ENCODE peak calls at places on chromosome 18, in nine cellular contexts. One of them, this sample, is unnamed.

GRCh38 chr18:12287684-12288405 is 20.2 kb upstream of the TUBB6 start:
- DNase-seq in tibial nerve: peak; percentile 72
- DNase-seq in Peyer's patch: peak; percentile 73
- DNase-seq in heart right ventricle: peak; percentile 74
- DNase-seq in keratinocyte: peak; percentile 90
- DNase-seq in PC-9: peak; percentile 91
- DNase-seq in IMR-90: peak; percentile 95
- DNase-seq in substantia nigra: no peak
- DNase-seq in effector memory CD4-positive, alpha-beta T cell: no peak
- DNase-seq in this sample: peak; percentile 78

GRCh38 chr18:42296192-42296591 is 341.2 kb downstream of the PIK3C3 start:
- DNase-seq in tibial nerve: no peak
- DNase-seq in Peyer's patch: no peak
- DNase-seq in heart right ventricle: no peak
- DNase-seq in keratinocyte: no peak
- DNase-seq in PC-9: no peak
- DNase-seq in IMR-90: no peak
- DNase-seq in substantia nigra: no peak
- DNase-seq in effector memory CD4-positive, alpha-beta T cell: no peak
- DNase-seq in this sample: no peak

GRCh38 chr18:47490882-47491281 is 239.4 kb upstream of the SKOR2 start:
- DNase-seq in tibial nerve: no peak
- DNase-seq in Peyer's patch: no peak
- DNase-seq in heart right ventricle: no peak
- DNase-seq in keratinocyte: no peak
- DNase-seq in PC-9: no peak
- DNase-seq in IMR-90: no peak
- DNase-seq in substantia nigra: no peak
- DNase-seq in effector memory CD4-positive, alpha-beta T cell: no peak
- DNase-seq in this sample: no peak

GRCh38 chr18:59893971-59894370 is 5.8 kb upstream of the PMAIP1 start:
- DNase-seq in tibial nerve: no peak
- DNase-seq in Peyer's patch: no peak
- DNase-seq in heart right ventricle: no peak
- DNase-seq in keratinocyte: no peak
- DNase-seq in PC-9: no peak
- DNase-seq in IMR-90: no peak
- DNase-seq in substantia nigra: no peak
- DNase-seq in effector memory CD4-positive, alpha-beta T cell: no peak
- DNase-seq in this sample: no peak

GRCh38 chr18:34772887-34773286 is 62.8 kb downstream of the DTNA start:
- DNase-seq in tibial nerve: no peak
- DNase-seq in Peyer's patch: no peak
- DNase-seq in heart right ventricle: peak; percentile 12
- DNase-seq in keratinocyte: no peak
- DNase-seq in PC-9: no peak
- DNase-seq in IMR-90: peak; percentile 79
- DNase-seq in substantia nigra: no peak
- DNase-seq in effector memory CD4-positive, alpha-beta T cell: no peak
- DNase-seq in this sample: no peak

GRCh38 chr18:74190086-74190485 is 41.8 kb downstream of the TIMM21 start:
- DNase-seq in tibial nerve: no peak
- DNase-seq in Peyer's patch: no peak
- DNase-seq in heart right ventricle: no peak
- DNase-seq in keratinocyte: no peak
- DNase-seq in PC-9: no peak
- DNase-seq in IMR-90: peak; percentile 76
- DNase-seq in substantia nigra: no peak
- DNase-seq in effector memory CD4-positive, alpha-beta T cell: no peak
- DNase-seq in this sample: no peak

GRCh38 chr18:48885266-48885950 is 65.4 kb downstream of the SMAD7 start:
- DNase-seq in tibial nerve: no peak
- DNase-seq in Peyer's patch: no peak
- DNase-seq in heart right ventricle: no peak
- DNase-seq in keratinocyte: no peak
- DNase-seq in PC-9: no peak
- DNase-seq in IMR-90: no peak
- DNase-seq in substantia nigra: no peak
- DNase-seq in effector memory CD4-positive, alpha-beta T cell: no peak
- DNase-seq in this sample: no peak

GRCh38 chr18:48569139-48569914 is 30.5 kb downstream of the CTIF start:
- DNase-seq in tibial nerve: no peak
- DNase-seq in Peyer's patch: no peak
- DNase-seq in heart right ventricle: no peak
- DNase-seq in keratinocyte: no peak
- DNase-seq in PC-9: no peak
- DNase-seq in IMR-90: no peak
- DNase-seq in substantia nigra: no peak
- DNase-seq in effector memory CD4-positive, alpha-beta T cell: no peak
- DNase-seq in this sample: no peak

GRCh38 chr18:54209471-54210180 is 14.8 kb downstream of the MBD2 start:
- DNase-seq in tibial nerve: no peak
- DNase-seq in Peyer's patch: no peak
- DNase-seq in heart right ventricle: no peak
- DNase-seq in keratinocyte: no peak
- DNase-seq in PC-9: no peak
- DNase-seq in IMR-90: peak; percentile 15
- DNase-seq in substantia nigra: no peak
- DNase-seq in effector memory CD4-positive, alpha-beta T cell: no peak
- DNase-seq in this sample: no peak

GRCh38 chr18:47775961-47776360 is 154.5 kb downstream of the SMAD2 start:
- DNase-seq in tibial nerve: no peak
- DNase-seq in Peyer's patch: no peak
- DNase-seq in heart right ventricle: no peak
- DNase-seq in keratinocyte: no peak
- DNase-seq in PC-9: no peak
- DNase-seq in IMR-90: peak; percentile 21
- DNase-seq in substantia nigra: peak; percentile 11
- DNase-seq in effector memory CD4-positive, alpha-beta T cell: no peak
- DNase-seq in this sample: no peak

GRCh38 chr18:48405108-48405507 is 4.1 kb downstream of the ZBTB7C start:
- DNase-seq in tibial nerve: no peak
- DNase-seq in Peyer's patch: no peak
- DNase-seq in heart right ventricle: no peak
- DNase-seq in keratinocyte: no peak
- DNase-seq in PC-9: no peak
- DNase-seq in IMR-90: peak; percentile 22
- DNase-seq in substantia nigra: no peak
- DNase-seq in effector memory CD4-positive, alpha-beta T cell: no peak
- DNase-seq in this sample: no peak

GRCh38 chr18:6362559-6363129 is 52.1 kb downstream of the L3MBTL4 start:
- DNase-seq in tibial nerve: no peak
- DNase-seq in Peyer's patch: no peak
- DNase-seq in heart right ventricle: no peak
- DNase-seq in keratinocyte: no peak
- DNase-seq in PC-9: no peak
- DNase-seq in IMR-90: no peak
- DNase-seq in substantia nigra: no peak
- DNase-seq in effector memory CD4-positive, alpha-beta T cell: no peak
- DNase-seq in this sample: no peak

GRCh38 chr18:7579176-7579922 is 12.2 kb downstream of the PTPRM start:
- DNase-seq in tibial nerve: no peak
- DNase-seq in Peyer's patch: no peak
- DNase-seq in heart right ventricle: no peak
- DNase-seq in keratinocyte: no peak
- DNase-seq in PC-9: no peak
- DNase-seq in IMR-90: peak; percentile 31
- DNase-seq in substantia nigra: no peak
- DNase-seq in effector memory CD4-positive, alpha-beta T cell: no peak
- DNase-seq in this sample: no peak

GRCh38 chr18:12282436-12283039 is 25.5 kb upstream of the TUBB6 start:
- DNase-seq in tibial nerve: no peak
- DNase-seq in Peyer's patch: no peak
- DNase-seq in heart right ventricle: no peak
- DNase-seq in keratinocyte: peak; percentile 92
- DNase-seq in PC-9: peak; percentile 28
- DNase-seq in IMR-90: peak; percentile 93
- DNase-seq in substantia nigra: no peak
- DNase-seq in effector memory CD4-positive, alpha-beta T cell: no peak
- DNase-seq in this sample: peak; percentile 54

GRCh38 chr18:45920367-45920766 is 46.8 kb downstream of the EPG5 start:
- DNase-seq in tibial nerve: peak; percentile 61
- DNase-seq in Peyer's patch: peak; percentile 74
- DNase-seq in heart right ventricle: peak; percentile 83
- DNase-seq in keratinocyte: no peak
- DNase-seq in PC-9: peak; percentile 34
- DNase-seq in IMR-90: peak; percentile 62
- DNase-seq in substantia nigra: peak; percentile 56
- DNase-seq in effector memory CD4-positive, alpha-beta T cell: no peak
- DNase-seq in this sample: peak; percentile 63

GRCh38 chr18:58148954-58149471 is 105.0 kb downstream of the NEDD4L start:
- DNase-seq in tibial nerve: no peak
- DNase-seq in Peyer's patch: peak; percentile 61
- DNase-seq in heart right ventricle: no peak
- DNase-seq in keratinocyte: no peak
- DNase-seq in PC-9: no peak
- DNase-seq in IMR-90: no peak
- DNase-seq in substantia nigra: no peak
- DNase-seq in effector memory CD4-positive, alpha-beta T cell: no peak
- DNase-seq in this sample: no peak

GRCh38 chr18:33459612-33460011 is 19.1 kb upstream of the CCDC178 start:
- DNase-seq in tibial nerve: no peak
- DNase-seq in Peyer's patch: no peak
- DNase-seq in heart right ventricle: no peak
- DNase-seq in keratinocyte: no peak
- DNase-seq in PC-9: no peak
- DNase-seq in IMR-90: no peak
- DNase-seq in substantia nigra: no peak
- DNase-seq in effector memory CD4-positive, alpha-beta T cell: no peak
- DNase-seq in this sample: no peak

GRCh38 chr18:59272971-59273935 is at the start of gene RAX:
- DNase-seq in tibial nerve: no peak
- DNase-seq in Peyer's patch: no peak
- DNase-seq in heart right ventricle: no peak
- DNase-seq in keratinocyte: no peak
- DNase-seq in PC-9: no peak
- DNase-seq in IMR-90: no peak
- DNase-seq in substantia nigra: no peak
- DNase-seq in effector memory CD4-positive, alpha-beta T cell: no peak
- DNase-seq in this sample: no peak

GRCh38 chr18:49656098-49656591 is 94.3 kb downstream of the LIPG start:
- DNase-seq in tibial nerve: no peak
- DNase-seq in Peyer's patch: no peak
- DNase-seq in heart right ventricle: no peak
- DNase-seq in keratinocyte: peak; percentile 73
- DNase-seq in PC-9: peak; percentile 66
- DNase-seq in IMR-90: peak; percentile 16
- DNase-seq in substantia nigra: no peak
- DNase-seq in effector memory CD4-positive, alpha-beta T cell: no peak
- DNase-seq in this sample: peak; percentile 98

GRCh38 chr18:23970161-23971153 is 44.1 kb upstream of the TTC39C start:
- DNase-seq in tibial nerve: no peak
- DNase-seq in Peyer's patch: peak; percentile 82
- DNase-seq in heart right ventricle: no peak
- DNase-seq in keratinocyte: no peak
- DNase-seq in PC-9: no peak
- DNase-seq in IMR-90: no peak
- DNase-seq in substantia nigra: no peak
- DNase-seq in effector memory CD4-positive, alpha-beta T cell: peak; percentile 64
- DNase-seq in this sample: no peak

GRCh38 chr18:65235966-65236634 is 514.7 kb upstream of the CDH7 start:
- DNase-seq in tibial nerve: no peak
- DNase-seq in Peyer's patch: no peak
- DNase-seq in heart right ventricle: no peak
- DNase-seq in keratinocyte: no peak
- DNase-seq in PC-9: no peak
- DNase-seq in IMR-90: no peak
- DNase-seq in substantia nigra: no peak
- DNase-seq in effector memory CD4-positive, alpha-beta T cell: no peak
- DNase-seq in this sample: peak; percentile 43
- H3K27ac ChIP-seq in tibial nerve: no peak overlapping the region
- H3K27ac ChIP-seq in Peyer's patch: no peak overlapping the region
- H3K27ac ChIP-seq in heart right ventricle: no peak overlapping the region
- H3K27ac ChIP-seq in keratinocyte: no peak overlapping the region
- H3K27ac ChIP-seq in PC-9: no peak overlapping the region
- H3K27ac ChIP-seq in IMR-90: no peak overlapping the region
- H3K27ac ChIP-seq in substantia nigra: no peak overlapping the region
- H3K27ac ChIP-seq in effector memory CD4-positive, alpha-beta T cell: no peak overlapping the region
- H3K27ac ChIP-seq in this sample: peak overlapping the region; percentile 32

DNA sequence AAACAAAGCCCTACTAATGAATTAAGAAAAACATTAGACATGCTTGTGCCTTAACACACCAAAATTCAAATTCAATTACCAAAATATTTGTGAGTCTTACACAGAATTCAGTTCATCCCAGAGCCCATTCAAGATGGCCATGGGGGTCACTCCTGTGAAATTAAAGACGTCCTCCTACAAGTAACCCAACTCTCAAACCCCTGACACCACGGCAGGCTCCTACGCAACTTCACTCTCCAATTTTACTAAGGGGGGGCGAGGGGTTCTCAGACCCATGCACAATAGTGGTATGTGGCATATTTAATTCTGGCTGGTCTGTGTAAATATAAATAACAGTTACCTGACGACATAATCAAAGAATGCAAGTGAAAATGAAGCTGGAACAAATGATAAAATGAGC is 5.0 kb downstream of the ZNF516 start:
- DNase-seq in tibial nerve: no peak
- DNase-seq in Peyer's patch: no peak
- DNase-seq in heart right ventricle: no peak
- DNase-seq in keratinocyte: no peak
- DNase-seq in PC-9: no peak
- DNase-seq in IMR-90: no peak
- DNase-seq in substantia nigra: no peak
- DNase-seq in effector memory CD4-positive, alpha-beta T cell: no peak
- DNase-seq in this sample: no peak
- H3K27ac ChIP-seq in tibial nerve: peak overlapping the region; percentile 99
- H3K27ac ChIP-seq in Peyer's patch: peak overlapping the region; percentile 87
- H3K27ac ChIP-seq in heart right ventricle: peak overlapping the region; percentile 82
- H3K27ac ChIP-seq in keratinocyte: peak overlapping the region; percentile 69
- H3K27ac ChIP-seq in PC-9: no peak overlapping the region
- H3K27ac ChIP-seq in IMR-90: no peak overlapping the region
- H3K27ac ChIP-seq in substantia nigra: no peak overlapping the region
- H3K27ac ChIP-seq in effector memory CD4-positive, alpha-beta T cell: no peak overlapping the region
- H3K27ac ChIP-seq in this sample: peak overlapping the region; percentile 83

GRCh38 chr18:56327171-56327885 is 311.1 kb downstream of the TXNL1 start:
- DNase-seq in tibial nerve: no peak
- DNase-seq in Peyer's patch: no peak
- DNase-seq in heart right ventricle: no peak
- DNase-seq in keratinocyte: no peak
- DNase-seq in PC-9: no peak
- DNase-seq in IMR-90: peak; percentile 61
- DNase-seq in substantia nigra: no peak
- DNase-seq in effector memory CD4-positive, alpha-beta T cell: no peak
- DNase-seq in this sample: no peak
- H3K27ac ChIP-seq in tibial nerve: no peak overlapping the region
- H3K27ac ChIP-seq in Peyer's patch: no peak overlapping the region
- H3K27ac ChIP-seq in heart right ventricle: no peak overlapping the region
- H3K27ac ChIP-seq in keratinocyte: no peak overlapping the region
- H3K27ac ChIP-seq in PC-9: no peak overlapping the region
- H3K27ac ChIP-seq in IMR-90: no peak overlapping the region
- H3K27ac ChIP-seq in substantia nigra: no peak overlapping the region
- H3K27ac ChIP-seq in effector memory CD4-positive, alpha-beta T cell: no peak overlapping the region
- H3K27ac ChIP-seq in this sample: no peak overlapping the region

GRCh38 chr18:3466872-3467271 is 16.9 kb downstream of the TGIF1 start:
- DNase-seq in tibial nerve: no peak
- DNase-seq in Peyer's patch: no peak
- DNase-seq in heart right ventricle: no peak
- DNase-seq in keratinocyte: no peak
- DNase-seq in PC-9: no peak
- DNase-seq in IMR-90: no peak
- DNase-seq in substantia nigra: no peak
- DNase-seq in effector memory CD4-positive, alpha-beta T cell: no peak
- DNase-seq in this sample: no peak
- H3K27ac ChIP-seq in tibial nerve: no peak overlapping the region
- H3K27ac ChIP-seq in Peyer's patch: no peak overlapping the region
- H3K27ac ChIP-seq in heart right ventricle: peak overlapping the region; percentile 24
- H3K27ac ChIP-seq in keratinocyte: peak overlapping the region; percentile 59
- H3K27ac ChIP-seq in PC-9: peak overlapping the region; percentile 25
- H3K27ac ChIP-seq in IMR-90: peak overlapping the region; percentile 25
- H3K27ac ChIP-seq in substantia nigra: no peak overlapping the region
- H3K27ac ChIP-seq in effector memory CD4-positive, alpha-beta T cell: no peak overlapping the region
- H3K27ac ChIP-seq in this sample: peak overlapping the region; percentile 49